ENCODE peak calls at places on chromosomes 3 and 15, in seven cellular contexts. H is RWPE1, B is NCI-H748 treated with DMSO at 0.1 percent for 48 hours, T is germinal center, X is T-helper 2 cell, M is memory B cell, J is neural crest cell. G is an unnamed sample.

GRCh38 chr15:63178034-63178433 is 11.4 kb upstream of the RAB8B start:
- DNase-seq in H (no peak), B (no peak), T (no peak), X (no peak), M (no peak), J (no peak), G (no peak)

GRCh38 chr3:189249987-189250386 is 78.2 kb downstream of the TPRG1 start:
- DNase-seq in H (no peak), B (no peak), T (no peak), X (no peak), M (no peak), J (no peak), G (no peak)

GRCh38 chr15:39396979-39397615 is 183.8 kb upstream of the THBS1 start:
- DNase-seq in H (no peak), B (no peak), T (no peak), X (no peak), M (no peak), J (no peak), G (no peak)

GRCh38 chr3:141379250-141379872 is 11.1 kb downstream of the ZBTB38 start:
- DNase-seq in H (no peak), B (no peak), T (peak; percentile 33), X (no peak), M (no peak), J (no peak), G (no peak)

GRCh38 chr3:39721076-39721475 is 88.3 kb upstream of the MYRIP start:
- DNase-seq in H (no peak), B (no peak), T (no peak), X (no peak), M (no peak), J (no peak), G (no peak)

GRCh38 chr3:130644600-130645232 is 101.9 kb downstream of the PIK3R4 start:
- DNase-seq in H (no peak), B (no peak), T (no peak), X (no peak), M (no peak), J (no peak), G (no peak)

GRCh38 chr3:78274475-78275065 is 1234.7 kb downstream of the ROBO2 start:
- DNase-seq in H (no peak), B (no peak), T (no peak), X (no peak), M (no peak), J (no peak), G (no peak)

GRCh38 chr15:48221885-48222284 is 15.8 kb downstream of the SLC12A1 start:
- DNase-seq in H (no peak), B (peak; percentile 11), T (no peak), X (no peak), M (no peak), J (no peak), G (no peak)

GRCh38 chr15:98668566-98669308 is 20.4 kb downstream of the IGF1R start:
- DNase-seq in H (peak; percentile 79), B (no peak), T (no peak), X (no peak), M (no peak), J (no peak), G (no peak)

GRCh38 chr15:32717290-32718081 is at the start of gene GREM1:
- DNase-seq in H (no peak), B (no peak), T (no peak), X (no peak), M (no peak), J (peak; percentile 8), G (peak; percentile 69)

GRCh38 chr3:18740631-18741583 is 315.8 kb upstream of the SATB1 start:
- DNase-seq in H (no peak), B (no peak), T (peak; percentile 6), X (peak; percentile 36), M (peak; percentile 37), J (no peak), G (no peak)

GRCh38 chr3:52742418-52743041 is 28.2 kb downstream of the NEK4 start:
- DNase-seq in H (peak; percentile 22), B (no peak), T (peak; percentile 37), X (no peak), M (peak; percentile 20), J (no peak), G (peak; percentile 3)

GRCh38 chr3:37741644-37742043 is 120.0 kb upstream of the CTDSPL start:
- DNase-seq in H (peak; percentile 7), B (no peak), T (no peak), X (no peak), M (no peak), J (no peak), G (peak; percentile 38)

GRCh38 chr15:101242160-101242998 is 9.5 kb downstream of the CHSY1 start:
- DNase-seq in H (peak; percentile 73), B (no peak), T (peak; percentile 72), X (no peak), M (peak; percentile 55), J (no peak), G (no peak)

GRCh38 chr3:33063651-33064051 is 33.3 kb downstream of the GLB1 start:
- DNase-seq in H (no peak), B (no peak), T (no peak), X (peak; percentile 48), M (no peak), J (no peak), G (no peak)

GRCh38 chr3:67171841-67172240 is 173.7 kb downstream of the KBTBD8 start:
- DNase-seq in H (no peak), B (no peak), T (no peak), X (no peak), M (no peak), J (no peak), G (no peak)

GRCh38 chr3:126888186-126888760 is 94.6 kb upstream of the PLXNA1 start:
- DNase-seq in H (no peak), B (peak; percentile 58), T (no peak), X (no peak), M (no peak), J (no peak), G (peak; percentile 57)

GRCh38 chr3:151439652-151440125 is 21.2 kb downstream of the IGSF10 start:
- DNase-seq in H (peak; percentile 46), B (peak; percentile 7), T (peak; percentile 75), X (no peak), M (peak; percentile 36), J (peak; percentile 35), G (peak; percentile 53)

GRCh38 chr3:52704611-52705437 is 767 bp downstream of the GLT8D1 start:
- DNase-seq in H (no peak), B (no peak), T (peak; percentile 27), X (no peak), M (no peak), J (no peak), G (peak; percentile 47)